ENCODE peak calls at places on chromosomes 13 and 19, in four cellular contexts. X is esophagus squamous epithelium, D is suprapubic skin, V is HCT116. G is an unnamed sample.

GRCh38 chr13:27104606-27105005 is 67.0 kb downstream of the USP12 start:
- DNase-seq in X (no peak), D (no peak), V (no peak), G (no peak)

GRCh38 chr19:23909222-23909621 is 5.5 kb upstream of the ZNF726 start:
- DNase-seq in X (no peak), D (no peak), V (no peak), G (no peak)

GRCh38 chr13:44191504-44192171 is 182.0 kb upstream of the SERP2 start:
- DNase-seq in X (no peak), D (no peak), V (peak; percentile 81), G (no peak)

GRCh38 chr19:44305457-44305856 is 632 bp upstream of the ZNF235 start:
- DNase-seq in X (no peak), D (no peak), V (no peak), G (no peak)

GRCh38 chr19:48752511-48753365 is at the start of gene FUT1:
- DNase-seq in X (no peak), D (no peak), V (peak; percentile 89), G (peak; percentile 93)

GRCh38 chr13:44238011-44238421 is 135.6 kb upstream of the SERP2 start:
- DNase-seq in X (no peak), D (no peak), V (no peak), G (no peak)

GRCh38 chr19:6464070-6464873 is at the start of gene CRB3:
- DNase-seq in X (no peak), D (peak; percentile 90), V (peak; percentile 80), G (peak; percentile 94)

GRCh38 chr19:24073807-24074206 is 13.2 kb upstream of the ZNF254 start:
- DNase-seq in X (no peak), D (no peak), V (no peak), G (no peak)

GRCh38 chr13:97072297-97072696 is 78.0 kb upstream of the OXGR1 start:
- DNase-seq in X (no peak), D (no peak), V (no peak), G (no peak)

GRCh38 chr19:1407662-1408299 is 395 bp downstream of the DAZAP1 start:
- DNase-seq in X (no peak), D (no peak), V (no peak), G (no peak)

GRCh38 chr19:57664269-57665127 is 4.2 kb upstream of the ZSCAN4 start:
- DNase-seq in X (no peak), D (no peak), V (no peak), G (peak; percentile 87)

GRCh38 chr19:19067276-19068072 is 3.7 kb downstream of the SLC25A42 start:
- DNase-seq in X (no peak), D (no peak), V (no peak), G (no peak)

GRCh38 chr19:19064098-19064722 is 416 bp downstream of the SLC25A42 start:
- DNase-seq in X (peak; percentile 45), D (peak; percentile 83), V (no peak), G (no peak)

GRCh38 chr19:19062454-19063182 is 1.2 kb upstream of the SLC25A42 start:
- DNase-seq in X (no peak), D (no peak), V (no peak), G (no peak)

GRCh38 chr19:19063183-19064097 is at the start of gene SLC25A42:
- DNase-seq in X (peak; percentile 91), D (peak; percentile 99), V (peak; percentile 99), G (peak; percentile 99)

GRCh38 chr19:19064811-19065745 is 1.3 kb downstream of the SLC25A42 start:
- DNase-seq in X (no peak), D (no peak), V (no peak), G (no peak)
- H3K4me1 ChIP-seq in X (peaks cover 16% of the 10 kb centered on the region), D (peaks cover 53% of the 10 kb centered on the region), V (peaks cover 32% of the 10 kb centered on the region), G (peaks cover 27% of the 10 kb centered on the region)

DNA sequence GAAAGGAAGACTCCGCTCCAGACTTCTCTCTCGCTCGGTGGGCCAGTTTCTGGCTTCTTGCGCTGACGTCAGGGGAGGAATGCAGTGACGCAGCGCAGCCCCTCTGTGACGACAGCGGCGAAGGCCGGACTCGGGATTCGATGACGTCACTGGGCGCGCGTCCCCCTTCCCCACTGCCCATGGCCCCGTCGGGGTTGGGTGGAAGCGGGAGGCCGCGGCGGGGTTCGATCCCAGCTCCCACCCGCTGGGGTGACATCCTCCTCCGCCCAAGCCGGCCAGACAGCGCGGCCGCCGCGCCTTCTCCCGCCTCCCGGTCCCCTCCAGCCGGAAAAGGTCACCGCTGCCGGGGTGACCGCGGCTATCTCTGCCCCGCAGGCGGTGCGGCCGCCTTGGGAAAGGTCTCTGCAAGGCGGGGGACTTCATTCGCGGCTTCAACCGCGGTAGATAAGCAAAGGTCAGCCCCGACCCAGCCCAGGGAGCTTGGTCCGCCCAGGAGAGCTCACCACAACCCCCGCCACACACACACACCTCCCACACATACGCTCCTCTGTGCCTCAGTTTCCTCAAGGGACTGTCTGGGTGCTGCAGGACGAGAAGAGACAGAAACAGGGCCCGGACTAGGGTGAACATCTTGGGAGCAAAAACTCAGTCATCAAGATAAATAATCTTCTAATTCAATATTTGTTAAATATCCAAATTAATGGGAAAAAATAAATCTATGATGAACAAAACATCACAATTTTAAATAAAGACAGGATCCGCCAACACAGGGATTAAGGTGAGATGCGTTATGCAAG is 844 bp upstream of the RFX1 start:
- DNase-seq in X (no peak), D (peak; percentile 95), V (no peak), G (peak; percentile 96)
- TF ChIP-seq POLR2A in X (peak; percentile 43), D (no peak), V (no peak), G (peak; percentile 83)

GRCh38 chr19:14023404-14024235 is 4.3 kb upstream of the RLN3 start:
- DNase-seq in X (no peak), D (no peak), V (no peak), G (peak; percentile 58)

GRCh38 chr19:14021474-14021873 is 6.5 kb upstream of the RLN3 start:
- DNase-seq in X (no peak), D (no peak), V (no peak), G (no peak)

GRCh38 chr19:14027856-14028450 is at the start of gene RLN3:
- DNase-seq in X (no peak), D (no peak), V (no peak), G (no peak)

GRCh38 chr19:14019100-14019499 is 8.8 kb upstream of the RLN3 start:
- DNase-seq in X (no peak), D (no peak), V (no peak), G (no peak)

DNA sequence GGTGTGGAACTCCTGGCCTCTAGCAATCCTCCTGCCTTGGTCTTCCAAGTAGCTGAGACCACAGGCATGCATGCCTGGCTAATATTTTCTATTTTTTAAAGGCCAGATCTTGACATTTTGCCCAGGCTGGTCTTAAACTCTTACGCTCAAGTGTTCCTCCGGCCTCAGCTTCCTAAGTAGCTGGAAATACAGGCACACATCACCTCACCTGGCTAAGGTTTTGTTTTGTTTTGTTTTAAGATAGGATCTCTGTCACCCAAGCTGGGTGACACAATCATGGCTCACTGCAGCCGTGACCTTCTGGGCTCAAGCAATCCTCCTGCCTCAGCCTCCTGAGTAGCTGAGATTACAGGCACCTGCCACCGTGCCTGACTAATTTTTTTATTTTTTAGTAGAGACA is 5.5 kb upstream of the RLN3 start:
- DNase-seq in X (no peak), D (no peak), V (no peak), G (no peak)
- H3K27ac ChIP-seq in X (no peak overlapping the region), D (no peak overlapping the region), V (no peak overlapping the region), G (peak overlapping the region; percentile 58)

GRCh38 chr19:5091576-5092215 is 122.8 kb downstream of the KDM4B start:
- DNase-seq in X (no peak), D (no peak), V (no peak), G (no peak)
- H3K4me1 ChIP-seq in X (no peaks in the 10 kb centered on the region), D (peaks cover 32% of the 10 kb centered on the region), V (no peaks in the 10 kb centered on the region), G (peaks cover 7% of the 10 kb centered on the region)